ENCODE peak calls at places on chromosomes 6 and 20, in four cellular contexts. D is left lung, F is brain microvascular endothelial cell, Q is AG09309. Y is an unnamed sample.

GRCh38 chr20:20367681-20368413 is at the start of gene INSM1:
- DNase-seq in F (no peak), D (no peak), Q (no peak), Y (no peak)

GRCh38 chr20:21272279-21272678 is 30.9 kb upstream of the XRN2 start:
- DNase-seq in F (no peak), Q (no peak), D (no peak), Y (no peak)

GRCh38 chr6:154302111-154302752 is 54.4 kb downstream of the IPCEF1 start:
- DNase-seq in D (no peak), F (peak), Q (no peak), Y (peak)

GRCh38 chr6:19297880-19298279 is 539.3 kb upstream of the ID4 start:
- DNase-seq in Q (no peak), F (no peak), D (no peak), Y (no peak)

GRCh38 chr6:140907235-140907634 is 1225.5 kb upstream of the GJE1 start:
- DNase-seq in D (no peak), F (no peak), Q (no peak), Y (no peak)

GRCh38 chr6:33692078-33692759 is 19.3 kb downstream of the UQCC2 start:
- DNase-seq in F (no peak), Q (no peak), D (no peak), Y (no peak)

GRCh38 chr20:35269055-35269781 is 8.7 kb downstream of the MMP24OS start:
- DNase-seq in F (peak), D (no peak), Q (no peak), Y (no peak)

GRCh38 chr6:149636116-149636515 is 12.4 kb downstream of the KATNA1 start:
- DNase-seq in Q (no peak), D (no peak), F (peak), Y (no peak)

GRCh38 chr20:16407251-16408067 is 165.8 kb downstream of the KIF16B start:
- DNase-seq in F (peak), D (no peak), Q (no peak), Y (peak)

GRCh38 chr6:111651185-111652034 is 45.7 kb upstream of the TRAF3IP2 start:
- DNase-seq in D (no peak), F (no peak), Q (no peak), Y (no peak)

GRCh38 chr20:47357296-47358051 is 975 bp upstream of the ZMYND8 start:
- DNase-seq in F (peak), Q (peak), D (peak), Y (peak)

GRCh38 chr6:13810688-13811446 is 3.5 kb downstream of the MCUR1 start:
- DNase-seq in F (no peak), Q (no peak), D (no peak), Y (no peak)

GRCh38 chr6:106973841-106974336 is 640 bp downstream of the CD24 start:
- DNase-seq in F (no peak), Q (no peak), D (no peak), Y (no peak)

GRCh38 chr20:63873477-63873971 is 8.5 kb downstream of the TPD52L2 start:
- DNase-seq in D (peak), Q (peak), F (peak), Y (no peak)

GRCh38 chr20:57174737-57175136 is 91.7 kb downstream of the BMP7 start:
- DNase-seq in D (no peak), F (no peak), Q (no peak), Y (no peak)

GRCh38 chr20:12175538-12175937 is 257.8 kb downstream of the BTBD3 start:
- DNase-seq in F (no peak), Q (no peak), D (no peak), Y (no peak)

GRCh38 chr6:1614767-1615650 is 5.3 kb downstream of the FOXC1 start:
- DNase-seq in D (no peak), Q (no peak), F (no peak), Y (no peak)
- H3K4me3 ChIP-seq in D (no peak), Q (no peak), F (peak), Y (no peak)

DNA sequence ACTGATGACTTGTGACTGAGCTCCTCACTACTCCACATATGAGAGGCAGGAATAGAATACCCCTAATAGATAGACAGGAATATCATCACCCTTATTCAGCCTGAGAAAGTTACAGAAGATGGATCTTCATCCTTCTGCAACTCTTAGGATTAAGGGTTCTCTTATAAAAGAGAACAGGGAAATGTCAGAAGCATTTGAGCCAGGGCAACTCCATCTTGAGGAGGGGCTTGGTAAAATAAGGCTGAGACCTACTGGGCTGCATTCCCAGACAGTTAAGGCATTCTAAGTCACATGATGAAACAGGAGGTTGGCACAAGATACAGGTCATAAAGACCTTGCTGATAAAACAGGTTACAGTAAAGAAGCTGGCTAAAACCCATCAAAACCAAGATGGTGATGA is 97.8 kb downstream of the PLG start:
- DNase-seq in D (no peak), F (no peak), Q (no peak), Y (no peak)
- TF ChIP-seq CTCF in D (no peak), F (no peak), Q (no peak), Y (no peak)

GRCh38 chr20:1467355-1468116 is 887 bp upstream of the NSFL1C start:
- DNase-seq in Q (no peak), F (no peak), D (peak), Y (no peak)
- H3K4me3 ChIP-seq in Q (no peak), F (no peak), D (no peak), Y (no peak)

GRCh38 chr6:90414352-90414751 is 117.7 kb upstream of the BACH2 start:
- DNase-seq in D (no peak), Q (no peak), F (no peak), Y (no peak)

GRCh38 chr6:90412538-90413369 is 116.1 kb upstream of the BACH2 start:
- DNase-seq in F (no peak), D (no peak), Q (no peak), Y (no peak)

GRCh38 chr6:90415178-90415577 is 118.5 kb upstream of the BACH2 start:
- DNase-seq in F (no peak), Q (no peak), D (no peak), Y (no peak)

GRCh38 chr6:90413867-90414266 is 117.2 kb upstream of the BACH2 start:
- DNase-seq in F (no peak), D (peak), Q (no peak), Y (no peak)

GRCh38 chr6:90413396-90413795 is 116.8 kb upstream of the BACH2 start:
- DNase-seq in F (no peak), Q (no peak), D (no peak), Y (no peak)
- TF ChIP-seq CTCF in F (no peak), Q (no peak), D (no peak), Y (no peak)

DNA sequence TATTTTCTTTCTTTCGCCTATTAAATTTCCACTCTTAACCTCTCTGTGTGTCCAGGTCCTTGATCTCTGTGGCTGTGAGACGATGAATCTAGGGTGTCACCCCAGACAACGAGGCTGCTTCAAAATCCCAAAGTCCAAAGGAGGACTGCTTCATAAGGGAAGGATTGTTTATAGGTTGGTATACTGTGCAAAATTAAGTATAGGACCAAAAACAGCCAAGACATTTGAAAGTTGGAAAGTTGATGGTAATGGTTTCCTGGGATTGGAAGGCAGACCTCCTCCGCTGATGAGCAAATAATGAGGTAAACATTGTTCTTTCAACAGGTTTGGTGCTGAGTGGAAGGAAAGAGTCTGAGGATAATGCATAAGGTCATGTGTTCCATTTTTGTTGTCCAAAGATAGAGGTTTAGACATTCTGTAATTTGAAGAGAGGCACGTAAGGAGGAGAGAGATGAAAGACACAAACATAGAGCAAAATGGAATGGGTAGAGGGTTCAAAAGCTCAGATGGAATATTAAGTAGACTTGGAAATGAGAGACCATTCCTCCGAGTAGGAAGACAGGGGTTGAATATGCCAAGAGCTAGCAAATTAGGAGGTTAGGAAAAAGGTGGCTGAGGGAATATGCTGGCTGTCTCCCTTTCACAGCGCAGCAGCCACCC is 24.8 kb downstream of the ZNF311 start:
- DNase-seq in Q (no peak), F (no peak), D (no peak), Y (no peak)
- H3K4me3 ChIP-seq in Q (peak), F (peak), D (peak), Y (peak)

DNA sequence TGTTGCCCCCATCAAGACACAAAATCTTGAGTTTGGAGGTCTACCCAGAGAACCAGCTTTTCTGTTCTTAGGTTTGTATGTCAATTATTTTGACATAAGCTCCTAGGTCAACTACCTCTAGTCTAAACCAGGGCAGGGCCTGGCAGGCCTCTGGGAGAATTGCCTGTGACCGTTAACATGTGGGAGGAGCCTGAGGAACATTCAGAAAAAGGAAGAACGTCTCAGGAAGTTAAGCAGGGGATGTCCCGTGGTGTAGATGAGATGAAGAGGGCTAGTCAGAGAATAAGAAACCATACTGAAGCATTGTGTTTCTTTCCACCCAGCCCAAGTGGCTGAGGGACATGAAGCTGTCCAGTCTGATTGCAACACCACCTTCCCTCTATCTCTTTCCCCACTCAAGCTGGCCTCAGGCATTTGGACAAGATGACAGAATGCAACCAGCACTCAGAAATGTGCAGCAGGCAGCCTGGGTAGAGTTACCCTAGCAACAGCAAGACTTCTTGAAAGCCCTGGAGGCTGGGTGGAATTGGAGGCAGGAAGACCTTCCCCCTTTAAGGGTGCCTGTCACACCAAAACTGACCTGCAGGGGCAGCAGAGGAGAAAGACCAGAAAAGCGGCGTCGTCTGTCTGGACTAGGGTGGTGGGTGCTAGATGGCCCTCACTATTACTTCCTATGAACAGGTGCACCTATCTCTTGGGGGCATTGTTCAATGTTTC is 186.2 kb downstream of the UNC5CL start:
- DNase-seq in Q (peak), F (no peak), D (no peak), Y (no peak)
- TF ChIP-seq CTCF in Q (peak), F (peak), D (no peak), Y (peak)

Y was measured in retinal pigment epithelial cell.